ENCODE peak calls at places on chromosomes 5 and 9, in ten cellular contexts. U, T, R, C, K, J, I, H, S and E are unnamed samples.

GRCh38 chr5:124178050-124178449 is 568.4 kb downstream of the ZNF608 start:
- DNase-seq in K (no peak), H (no peak), C (no peak), U (no peak), I (no peak), J (no peak), T (no peak), S (no peak), R (no peak), E (no peak)

GRCh38 chr5:154206291-154206690 is 15.8 kb downstream of the GALNT10 start:
- DNase-seq in U (no peak), J (no peak), C (no peak), S (no peak), R (no peak), I (no peak), H (no peak), T (no peak), K (no peak), E (no peak)

GRCh38 chr5:65828022-65828421 is 98.4 kb upstream of the ERBIN start:
- DNase-seq in I (no peak), J (no peak), U (no peak), S (no peak), T (no peak), R (no peak), C (no peak), H (no peak), K (no peak), E (no peak)

GRCh38 chr9:35277171-35277520 is 115.3 kb downstream of the UNC13B start:
- DNase-seq in C (peak), H (no peak), T (no peak), R (no peak), I (no peak), U (no peak), K (no peak), S (no peak), J (no peak), E (no peak)

GRCh38 chr5:122195784-122196394 is 66.5 kb downstream of the ZNF474 start:
- DNase-seq in J (no peak), S (no peak), H (no peak), T (no peak), I (no peak), K (peak), U (peak), R (no peak), C (peak), E (no peak)

GRCh38 chr9:31119882-31120481 is 1264.5 kb upstream of the ACO1 start:
- DNase-seq in U (peak), J (no peak), S (no peak), I (peak), T (no peak), C (peak), R (no peak), K (peak), H (no peak), E (no peak)

GRCh38 chr5:179421156-179421895 is 76.1 kb upstream of the ADAMTS2 start:
- DNase-seq in R (no peak), T (no peak), C (no peak), J (no peak), H (no peak), K (no peak), U (no peak), I (no peak), S (no peak), E (no peak)

GRCh38 chr9:38020251-38021076 is 48.6 kb downstream of the SHB start:
- DNase-seq in R (no peak), T (no peak), H (no peak), J (no peak), S (no peak), I (no peak), U (no peak), K (no peak), C (no peak), E (no peak)

GRCh38 chr9:123268240-123268949 is at the start of gene STRBP:
- DNase-seq in U (peak), J (peak), I (peak), R (peak), C (peak), S (peak), T (peak), K (peak), H (peak), E (peak)

GRCh38 chr5:75566710-75567309 is 44.4 kb upstream of the ANKDD1B start:
- DNase-seq in U (peak), I (peak), H (no peak), C (peak), J (no peak), K (no peak), R (no peak), S (no peak), T (no peak), E (no peak)

GRCh38 chr9:136061405-136061804 is 33.7 kb downstream of the NACC2 start:
- DNase-seq in C (no peak), R (peak), U (no peak), S (no peak), J (no peak), H (no peak), I (no peak), T (no peak), K (no peak), E (no peak)

GRCh38 chr9:35518212-35518917 is 28.5 kb downstream of the RUSC2 start:
- DNase-seq in H (no peak), U (peak), J (no peak), I (no peak), R (no peak), C (peak), T (no peak), S (no peak), K (peak), E (no peak)